ENCODE peak calls at places on chromosomes 6 and 20, in ten cellular contexts. Q is fibroblast of mammary gland; J is stimulated activated CD4-positive, alpha-beta T cell treated with anti-CD3 and anti-CD28 coated beads, Interleukin-12 subunit alpha, Interleukin-12 subunit beta, amount 100 ng/mL, for 48 hours; F is RWPE1; W is H54; O is pulmonary artery endothelial cell; M is GM03348; V is transverse colon; U is gastrocnemius medialis; Y is activated CD4-positive, alpha-beta T cell treated with anti-CD3 and anti-CD28 coated beads, Interleukin-2, amount 50 U/mL, for 48 hours. R is an unnamed sample.

GRCh38 chr6:155143610-155144106 is 120.2 kb upstream of the CLDN20 start:
- DNase-seq in Q (no peak), J (no peak), F (no peak), W (no peak), O (no peak), M (peak), V (no peak), U (no peak), Y (no peak), R (no peak)

GRCh38 chr6:28807682-28808280 is 116.0 kb downstream of the TRIM27 start:
- DNase-seq in Q (peak), J (peak), F (no peak), W (no peak), O (no peak), M (peak), V (no peak), U (no peak), Y (peak), R (no peak)

GRCh38 chr6:128827675-128828464 is 55.1 kb upstream of the LAMA2 start:
- DNase-seq in Q (no peak), J (no peak), F (no peak), W (no peak), O (no peak), M (no peak), V (no peak), U (no peak), Y (no peak), R (no peak)

GRCh38 chr20:58511861-58512260 is 3.3 kb downstream of the APCDD1L start:
- DNase-seq in Q (no peak), J (no peak), F (no peak), W (no peak), O (no peak), M (peak), V (no peak), U (no peak), Y (no peak), R (no peak)

GRCh38 chr6:34530753-34531365 is 25.3 kb downstream of the SPDEF start:
- DNase-seq in Q (no peak), J (no peak), F (no peak), W (no peak), O (no peak), M (no peak), V (no peak), U (no peak), Y (no peak), R (no peak)

GRCh38 chr6:108106261-108106660 is 31.7 kb upstream of the OSTM1 start:
- DNase-seq in Q (no peak), J (no peak), F (no peak), W (no peak), O (no peak), M (no peak), V (no peak), U (no peak), Y (no peak), R (no peak)

GRCh38 chr20:61387204-61387958 is 135.3 kb downstream of the CDH4 start:
- DNase-seq in Q (peak), J (no peak), F (peak), W (peak), O (peak), M (peak), V (no peak), U (no peak), Y (peak), R (no peak)

GRCh38 chr6:35034411-35035171 is 106.5 kb downstream of the TCP11 start:
- DNase-seq in Q (peak), J (no peak), F (no peak), W (no peak), O (no peak), M (no peak), V (peak), U (no peak), Y (no peak), R (no peak)

GRCh38 chr6:127186889-127187288 is 68.4 kb downstream of the RSPO3 start:
- DNase-seq in Q (no peak), J (peak), F (no peak), W (no peak), O (no peak), M (no peak), V (peak), U (peak), Y (peak), R (no peak)

GRCh38 chr6:145092554-145092953 is 642.8 kb downstream of the EPM2A start:
- DNase-seq in Q (no peak), J (no peak), F (no peak), W (no peak), O (no peak), M (no peak), V (no peak), U (no peak), Y (no peak), R (no peak)

GRCh38 chr20:60381643-60382400 is 423.6 kb downstream of the CDH26 start:
- DNase-seq in Q (no peak), J (no peak), F (no peak), W (no peak), O (no peak), M (no peak), V (no peak), U (no peak), Y (no peak), R (no peak)

GRCh38 chr6:108952776-108953486 is 104.7 kb downstream of the ARMC2 start:
- DNase-seq in Q (peak), J (no peak), F (no peak), W (no peak), O (no peak), M (peak), V (no peak), U (no peak), Y (no peak), R (no peak)

GRCh38 chr6:125485757-125486156 is 184.0 kb upstream of the HDDC2 start:
- DNase-seq in Q (no peak), J (no peak), F (no peak), W (no peak), O (no peak), M (no peak), V (no peak), U (no peak), Y (no peak), R (no peak)

GRCh38 chr6:5645275-5645674 is 361.4 kb downstream of the NRN1 start:
- DNase-seq in Q (no peak), J (no peak), F (no peak), W (no peak), O (no peak), M (no peak), V (no peak), U (no peak), Y (no peak), R (no peak)

R was measured in anterior cingulate cortex.